ENCODE peak calls at places on chromosome 20, in four cellular contexts. F is psoas muscle; H is CD8-positive, alpha-beta memory T cell; O is nucleus accumbens. N is an unnamed sample.

GRCh38 chr20:33531047-33531877 is 41.4 kb downstream of the CBFA2T2 start:
- DNase-seq in H (no peak), O (no peak), F (no peak), N (no peak)

GRCh38 chr20:50146732-50147662 is 6.5 kb downstream of the PEDS1 start:
- DNase-seq in H (peak; percentile 83), O (peak; percentile 12), F (peak; percentile 66), N (no peak)

GRCh38 chr20:1711826-1712601 is 54.4 kb upstream of the SIRPG start:
- DNase-seq in F (no peak), H (no peak), O (no peak), N (peak; percentile 29)

GRCh38 chr20:24778585-24779031 is 170.5 kb upstream of the CST7 start:
- DNase-seq in O (no peak), F (peak; percentile 34), H (no peak), N (no peak)

GRCh38 chr20:24488064-24488799 is 18.8 kb downstream of the SYNDIG1 start:
- DNase-seq in F (no peak), H (no peak), O (no peak), N (no peak)

GRCh38 chr20:53287357-53288042 is 306.1 kb downstream of the ZNF217 start:
- DNase-seq in O (no peak), F (no peak), H (no peak), N (no peak)

GRCh38 chr20:19937651-19938420 is 79.3 kb upstream of the NAA20 start:
- DNase-seq in F (no peak), O (no peak), H (no peak), N (no peak)

GRCh38 chr20:7392551-7392950 is 547.7 kb downstream of the HAO1 start:
- DNase-seq in O (no peak), F (no peak), H (no peak), N (no peak)

GRCh38 chr20:46594725-46595124 is 44.3 kb upstream of the OCSTAMP start:
- DNase-seq in H (no peak), F (no peak), O (no peak), N (no peak)

GRCh38 chr20:17835240-17835940 is 133.2 kb downstream of the SNX5 start:
- DNase-seq in F (peak; percentile 79), O (no peak), H (no peak), N (peak; percentile 74)

GRCh38 chr20:42380287-42380686 is 762.1 kb upstream of the CHD6 start:
- DNase-seq in O (no peak), F (no peak), H (no peak), N (no peak)

GRCh38 chr20:33859751-33860150 is 48.6 kb downstream of the CHMP4B start:
- DNase-seq in F (peak; percentile 29), O (no peak), H (no peak), N (no peak)

GRCh38 chr20:63693975-63694595 is 2.4 kb upstream of the TNFRSF6B start:
- DNase-seq in H (no peak), F (peak; percentile 24), O (no peak), N (no peak)

GRCh38 chr20:24895898-24896658 is 53.0 kb upstream of the CST7 start:
- DNase-seq in F (no peak), O (no peak), H (no peak), N (no peak)

GRCh38 chr20:37392441-37393195 is 46.7 kb downstream of the SRC start:
- DNase-seq in O (no peak), H (no peak), F (peak; percentile 48), N (no peak)

GRCh38 chr20:24164360-24164759 is 175.8 kb upstream of the GGTLC1 start:
- DNase-seq in O (no peak), F (no peak), H (peak; percentile 16), N (no peak)

GRCh38 chr20:47353697-47354387 is 2.7 kb downstream of the ZMYND8 start:
- DNase-seq in H (no peak), O (peak; percentile 36), F (no peak), N (no peak)

GRCh38 chr20:43188861-43189613 is 669 bp downstream of the PTPRT start:
- DNase-seq in F (no peak), H (no peak), O (peak; percentile 12), N (no peak)

GRCh38 chr20:59580991-59581401 is 23.3 kb upstream of the PHACTR3 start:
- DNase-seq in F (no peak), H (no peak), O (no peak), N (no peak)

GRCh38 chr20:1165941-1166340 is 18.8 kb downstream of the TMEM74B start:
- DNase-seq in O (no peak), H (no peak), F (no peak), N (no peak)

GRCh38 chr20:21286775-21287174 is 16.4 kb upstream of the XRN2 start:
- DNase-seq in F (no peak), H (no peak), O (no peak), N (no peak)

GRCh38 chr20:6053776-6054688 is at the start of gene LRRN4:
- DNase-seq in F (no peak), H (no peak), O (no peak), N (no peak)

GRCh38 chr20:61666471-61666832 is 399.2 kb downstream of the TAF4 start:
- DNase-seq in F (no peak), O (no peak), H (no peak), N (no peak)

GRCh38 chr20:63635431-63636141 is 8.7 kb upstream of the GMEB2 start:
- DNase-seq in O (no peak), H (peak; percentile 90), F (no peak), N (peak; percentile 70)

GRCh38 chr20:50175938-50176933 is 14.4 kb upstream of the CEBPB start:
- DNase-seq in F (peak; percentile 40), H (no peak), O (peak; percentile 9), N (no peak)

GRCh38 chr20:10919549-10920140 is 245.8 kb upstream of the JAG1 start:
- DNase-seq in F (peak; percentile 44), O (no peak), H (no peak), N (no peak)

GRCh38 chr20:53492212-53492611 is 101.4 kb downstream of the ZNF217 start:
- DNase-seq in H (no peak), O (no peak), F (no peak), N (no peak)

GRCh38 chr20:52379723-52380336 is 188.3 kb upstream of the ZFP64 start:
- DNase-seq in O (peak; percentile 7), F (peak; percentile 56), H (peak; percentile 32), N (no peak)

GRCh38 chr20:17701826-17702225 is 2.1 kb downstream of the BANF2 start:
- DNase-seq in O (no peak), F (no peak), H (no peak), N (no peak)

GRCh38 chr20:36606171-36607116 is 865 bp downstream of the RAB5IF start:
- DNase-seq in H (no peak), F (no peak), O (no peak), N (no peak)

GRCh38 chr20:63740070-63740500 is 509 bp downstream of the SLC2A4RG start:
- DNase-seq in O (no peak), H (peak; percentile 58), F (peak; percentile 80), N (peak; percentile 51)

GRCh38 chr20:1427457-1428054 is 34.7 kb upstream of the FKBP1A start:
- DNase-seq in O (no peak), F (no peak), H (no peak), N (no peak)

GRCh38 chr20:11178946-11179654 is 505.3 kb upstream of the JAG1 start:
- DNase-seq in F (no peak), O (no peak), H (no peak), N (no peak)